ENCODE peak calls at places on chromosomes 16 and 17, in nine cellular contexts. D is hepatic stellate cell, P is HTR-8/SVneo, I is breast epithelium, E is BE2C, H is caudate nucleus, F is NCI-H446, S is NCI-H69, K is AG09309. X is an unnamed sample.

GRCh38 chr16:3503513-3503912 is 2.7 kb downstream of the CLUAP1 start:
- DNase-seq in S (no peak), D (no peak), E (no peak), I (peak), K (no peak), H (no peak), P (no peak), F (no peak), X (no peak)

GRCh38 chr17:3645310-3645709 is 8.8 kb downstream of the CTNS start:
- DNase-seq in K (no peak), S (no peak), D (no peak), H (no peak), E (no peak), F (no peak), I (no peak), P (no peak), X (no peak)

GRCh38 chr16:82751020-82751419 is 124.3 kb downstream of the CDH13 start:
- DNase-seq in F (no peak), P (no peak), D (no peak), E (no peak), K (no peak), S (no peak), H (no peak), I (no peak), X (no peak)

GRCh38 chr17:12928736-12929135 is 89.1 kb downstream of the ELAC2 start:
- DNase-seq in S (peak), F (peak), K (no peak), D (no peak), E (no peak), I (no peak), P (peak), H (no peak), X (peak)

GRCh38 chr17:56629450-56630187 is 36.1 kb downstream of the NOG start:
- DNase-seq in F (peak), K (no peak), S (no peak), D (peak), H (no peak), P (peak), I (no peak), E (peak), X (no peak)

GRCh38 chr16:84013787-84014569 is 28.6 kb downstream of the SLC38A8 start:
- DNase-seq in K (no peak), P (peak), H (no peak), S (peak), E (peak), D (no peak), I (no peak), F (no peak), X (no peak)

GRCh38 chr17:17090642-17091103 is 48.4 kb downstream of the MPRIP start:
- DNase-seq in I (no peak), S (peak), F (no peak), H (no peak), K (no peak), E (no peak), P (no peak), D (no peak), X (no peak)

GRCh38 chr16:14539156-14539555 is 90.9 kb downstream of the PARN start:
- DNase-seq in I (no peak), E (no peak), S (no peak), D (no peak), P (no peak), F (no peak), H (no peak), K (no peak), X (no peak)

GRCh38 chr17:65359016-65359415 is 202.4 kb downstream of the AXIN2 start:
- DNase-seq in K (peak), F (no peak), S (no peak), I (no peak), E (no peak), H (no peak), P (peak), D (peak), X (no peak)

GRCh38 chr17:50765454-50766221 is 1.7 kb downstream of the ANKRD40CL start:
- DNase-seq in K (no peak), E (no peak), F (peak), D (no peak), S (no peak), P (no peak), H (no peak), I (no peak), X (peak)

GRCh38 chr17:81274471-81274855 is 20.6 kb downstream of the SLC38A10 start:
- DNase-seq in P (no peak), I (no peak), H (no peak), E (no peak), F (no peak), K (no peak), D (no peak), S (no peak), X (no peak)

GRCh38 chr16:70777496-70777895 is 23.5 kb downstream of the VAC14 start:
- DNase-seq in E (no peak), F (no peak), I (no peak), K (no peak), D (no peak), P (no peak), H (no peak), S (no peak), X (no peak)

GRCh38 chr16:53614346-53614745 is 89.3 kb downstream of the RPGRIP1L start:
- DNase-seq in F (no peak), S (no peak), K (no peak), H (no peak), P (no peak), E (no peak), D (no peak), I (no peak), X (no peak)

GRCh38 chr17:81028506-81028858 is 6.5 kb upstream of the BAIAP2 start:
- DNase-seq in D (no peak), E (no peak), I (no peak), H (no peak), K (no peak), S (no peak), P (no peak), F (no peak), X (no peak)

GRCh38 chr17:73271078-73271477 is 9.4 kb upstream of the CPSF4L start:
- DNase-seq in F (no peak), S (peak), K (no peak), E (no peak), D (no peak), I (no peak), P (no peak), H (no peak), X (no peak)

GRCh38 chr16:64089697-64090096 is 1032.2 kb downstream of the CDH11 start:
- DNase-seq in D (no peak), E (peak), F (peak), H (no peak), K (no peak), I (no peak), S (peak), P (no peak), X (no peak)

GRCh38 chr17:66747561-66748275 is 87.2 kb upstream of the CACNG5 start:
- DNase-seq in F (peak), I (no peak), E (no peak), D (peak), P (no peak), H (no peak), K (peak), S (peak), X (no peak)

GRCh38 chr17:19508327-19508867 is 25.3 kb upstream of the SLC47A1 start:
- DNase-seq in S (peak), H (no peak), E (peak), P (no peak), K (no peak), I (no peak), D (no peak), F (no peak), X (peak)

GRCh38 chr17:32491371-32492280 is 4.8 kb downstream of the CDK5R1 start:
- DNase-seq in H (no peak), E (no peak), P (no peak), F (no peak), K (no peak), D (no peak), S (peak), I (no peak), X (no peak)

GRCh38 chr17:35912339-35912912 is 18.1 kb downstream of the RDM1 start:
- DNase-seq in K (no peak), D (no peak), H (no peak), S (no peak), P (no peak), E (no peak), F (no peak), I (no peak), X (no peak)

GRCh38 chr17:32143525-32143865 is 1.2 kb downstream of the RHOT1 start:
- DNase-seq in D (no peak), E (no peak), K (no peak), I (no peak), F (no peak), P (no peak), H (no peak), S (no peak), X (no peak)